ENCODE peak calls at places on chromosome 10, in nine cellular contexts. One of them, this sample, is unnamed.

GRCh38 chr10:66642217-66642616 is 283.6 kb upstream of the LRRTM3 start:
- DNase-seq in NCI-H2029: no peak
- DNase-seq in hypothalamus: no peak
- DNase-seq in A549: no peak
- DNase-seq in RPMI8226: no peak
- DNase-seq in T1000: no peak
- DNase-seq in stimulated activated naive B cell treated with anti-CD40 and anti-IgM and Interleukin-4, amounts not matched to agents 10 μg/mL and 1 μg/mL and 100 μg/mL, for 72 hours: no peak
- DNase-seq in stimulated activated CD8-positive, alpha-beta memory T cell treated with anti-CD3 and anti-CD28 coated beads, Interleukin-2, amount 100 ng/mL, for 1 hour: no peak
- DNase-seq in fibroblast of the aortic adventitia: no peak
- DNase-seq in this sample: no peak

GRCh38 chr10:113113241-113113640 is 163.2 kb downstream of the TCF7L2 start:
- DNase-seq in NCI-H2029: no peak
- DNase-seq in hypothalamus: no peak
- DNase-seq in A549: no peak
- DNase-seq in RPMI8226: no peak
- DNase-seq in T1000: no peak
- DNase-seq in stimulated activated naive B cell treated with anti-CD40 and anti-IgM and Interleukin-4, amounts not matched to agents 10 μg/mL and 1 μg/mL and 100 μg/mL, for 72 hours: no peak
- DNase-seq in stimulated activated CD8-positive, alpha-beta memory T cell treated with anti-CD3 and anti-CD28 coated beads, Interleukin-2, amount 100 ng/mL, for 1 hour: no peak
- DNase-seq in fibroblast of the aortic adventitia: no peak
- DNase-seq in this sample: no peak

GRCh38 chr10:101901340-101901739 is 57.7 kb upstream of the KCNIP2 start:
- DNase-seq in NCI-H2029: no peak
- DNase-seq in hypothalamus: no peak
- DNase-seq in A549: no peak
- DNase-seq in RPMI8226: no peak
- DNase-seq in T1000: no peak
- DNase-seq in stimulated activated naive B cell treated with anti-CD40 and anti-IgM and Interleukin-4, amounts not matched to agents 10 μg/mL and 1 μg/mL and 100 μg/mL, for 72 hours: peak; percentile 59
- DNase-seq in stimulated activated CD8-positive, alpha-beta memory T cell treated with anti-CD3 and anti-CD28 coated beads, Interleukin-2, amount 100 ng/mL, for 1 hour: no peak
- DNase-seq in fibroblast of the aortic adventitia: no peak
- DNase-seq in this sample: peak; percentile 68

GRCh38 chr10:63605568-63605967 is 84.4 kb downstream of the REEP3 start:
- DNase-seq in NCI-H2029: no peak
- DNase-seq in hypothalamus: no peak
- DNase-seq in A549: no peak
- DNase-seq in RPMI8226: no peak
- DNase-seq in T1000: no peak
- DNase-seq in stimulated activated naive B cell treated with anti-CD40 and anti-IgM and Interleukin-4, amounts not matched to agents 10 μg/mL and 1 μg/mL and 100 μg/mL, for 72 hours: no peak
- DNase-seq in stimulated activated CD8-positive, alpha-beta memory T cell treated with anti-CD3 and anti-CD28 coated beads, Interleukin-2, amount 100 ng/mL, for 1 hour: no peak
- DNase-seq in fibroblast of the aortic adventitia: no peak
- DNase-seq in this sample: no peak

GRCh38 chr10:86659161-86659691 is 4.9 kb downstream of the OPN4 start:
- DNase-seq in NCI-H2029: no peak
- DNase-seq in hypothalamus: no peak
- DNase-seq in A549: no peak
- DNase-seq in RPMI8226: no peak
- DNase-seq in T1000: no peak
- DNase-seq in stimulated activated naive B cell treated with anti-CD40 and anti-IgM and Interleukin-4, amounts not matched to agents 10 μg/mL and 1 μg/mL and 100 μg/mL, for 72 hours: no peak
- DNase-seq in stimulated activated CD8-positive, alpha-beta memory T cell treated with anti-CD3 and anti-CD28 coated beads, Interleukin-2, amount 100 ng/mL, for 1 hour: no peak
- DNase-seq in fibroblast of the aortic adventitia: no peak
- DNase-seq in this sample: no peak

GRCh38 chr10:132671171-132672154 is 114.5 kb downstream of the NKX6-2 start:
- DNase-seq in NCI-H2029: no peak
- DNase-seq in hypothalamus: no peak
- DNase-seq in A549: no peak
- DNase-seq in RPMI8226: no peak
- DNase-seq in T1000: no peak
- DNase-seq in stimulated activated naive B cell treated with anti-CD40 and anti-IgM and Interleukin-4, amounts not matched to agents 10 μg/mL and 1 μg/mL and 100 μg/mL, for 72 hours: no peak
- DNase-seq in stimulated activated CD8-positive, alpha-beta memory T cell treated with anti-CD3 and anti-CD28 coated beads, Interleukin-2, amount 100 ng/mL, for 1 hour: no peak
- DNase-seq in fibroblast of the aortic adventitia: no peak
- DNase-seq in this sample: no peak

GRCh38 chr10:67606572-67606971 is 89.4 kb downstream of the CTNNA3 start:
- DNase-seq in NCI-H2029: no peak
- DNase-seq in hypothalamus: no peak
- DNase-seq in A549: no peak
- DNase-seq in RPMI8226: no peak
- DNase-seq in T1000: peak; percentile 34
- DNase-seq in stimulated activated naive B cell treated with anti-CD40 and anti-IgM and Interleukin-4, amounts not matched to agents 10 μg/mL and 1 μg/mL and 100 μg/mL, for 72 hours: no peak
- DNase-seq in stimulated activated CD8-positive, alpha-beta memory T cell treated with anti-CD3 and anti-CD28 coated beads, Interleukin-2, amount 100 ng/mL, for 1 hour: no peak
- DNase-seq in fibroblast of the aortic adventitia: peak; percentile 56
- DNase-seq in this sample: no peak

GRCh38 chr10:113686028-113686427 is 6.3 kb downstream of the CASP7 start:
- DNase-seq in NCI-H2029: no peak
- DNase-seq in hypothalamus: no peak
- DNase-seq in A549: no peak
- DNase-seq in RPMI8226: no peak
- DNase-seq in T1000: no peak
- DNase-seq in stimulated activated naive B cell treated with anti-CD40 and anti-IgM and Interleukin-4, amounts not matched to agents 10 μg/mL and 1 μg/mL and 100 μg/mL, for 72 hours: no peak
- DNase-seq in stimulated activated CD8-positive, alpha-beta memory T cell treated with anti-CD3 and anti-CD28 coated beads, Interleukin-2, amount 100 ng/mL, for 1 hour: no peak
- DNase-seq in fibroblast of the aortic adventitia: no peak
- DNase-seq in this sample: no peak

GRCh38 chr10:35300063-35300699 is 36.1 kb upstream of the CCNY start:
- DNase-seq in NCI-H2029: no peak
- DNase-seq in hypothalamus: no peak
- DNase-seq in A549: peak; percentile 55
- DNase-seq in RPMI8226: peak; percentile 4
- DNase-seq in T1000: peak; percentile 69
- DNase-seq in stimulated activated naive B cell treated with anti-CD40 and anti-IgM and Interleukin-4, amounts not matched to agents 10 μg/mL and 1 μg/mL and 100 μg/mL, for 72 hours: peak; percentile 54
- DNase-seq in stimulated activated CD8-positive, alpha-beta memory T cell treated with anti-CD3 and anti-CD28 coated beads, Interleukin-2, amount 100 ng/mL, for 1 hour: no peak
- DNase-seq in fibroblast of the aortic adventitia: peak; percentile 88
- DNase-seq in this sample: peak; percentile 71

GRCh38 chr10:119378737-119379067 is 163.8 kb downstream of the RGS10 start:
- DNase-seq in NCI-H2029: no peak
- DNase-seq in hypothalamus: no peak
- DNase-seq in A549: no peak
- DNase-seq in RPMI8226: no peak
- DNase-seq in T1000: no peak
- DNase-seq in stimulated activated naive B cell treated with anti-CD40 and anti-IgM and Interleukin-4, amounts not matched to agents 10 μg/mL and 1 μg/mL and 100 μg/mL, for 72 hours: no peak
- DNase-seq in stimulated activated CD8-positive, alpha-beta memory T cell treated with anti-CD3 and anti-CD28 coated beads, Interleukin-2, amount 100 ng/mL, for 1 hour: no peak
- DNase-seq in fibroblast of the aortic adventitia: no peak
- DNase-seq in this sample: no peak

This sample was measured in GM10248.